ENCODE peak calls at places on chromosome 17, in seven cellular contexts. U is spleen, S is GM12865, E is heart right ventricle, R is fibroblast of lung, L is left ventricle myocardium inferior, D is cardiac fibroblast. V is an unnamed sample.

GRCh38 chr17:39217734-39218369 is 7.9 kb downstream of the STAC2 start:
- DNase-seq in U (no peak), S (no peak), E (no peak), R (no peak), L (no peak), D (no peak), V (no peak)

GRCh38 chr17:48055531-48056245 is 7.5 kb downstream of the NFE2L1 start:
- DNase-seq in U (peak), S (peak), E (no peak), R (peak), L (no peak), D (peak), V (no peak)

GRCh38 chr17:15440347-15440746 is 27.1 kb downstream of the CDRT4 start:
- DNase-seq in U (no peak), S (no peak), E (no peak), R (no peak), L (no peak), D (no peak), V (no peak)

GRCh38 chr17:21425321-21425720 is 49.2 kb downstream of the KCNJ12 start:
- DNase-seq in U (no peak), S (no peak), E (no peak), R (no peak), L (no peak), D (no peak), V (no peak)

GRCh38 chr17:27244481-27245223 is 49.3 kb upstream of the WSB1 start:
- DNase-seq in U (peak), S (no peak), E (peak), R (peak), L (peak), D (peak), V (peak)

GRCh38 chr17:37821025-37821713 is 76.3 kb upstream of the HNF1B start:
- DNase-seq in U (no peak), S (no peak), E (no peak), R (peak), L (no peak), D (no peak), V (no peak)

GRCh38 chr17:19414396-19415280 is 3.6 kb downstream of the RNF112 start:
- DNase-seq in U (no peak), S (no peak), E (no peak), R (no peak), L (no peak), D (no peak), V (no peak)

GRCh38 chr17:68456529-68457167 is 648 bp downstream of the WIPI1 start:
- DNase-seq in U (peak), S (peak), E (peak), R (peak), L (peak), D (peak), V (peak)

GRCh38 chr17:76598004-76598439 is 12.4 kb upstream of the ST6GALNAC2 start:
- DNase-seq in U (no peak), S (no peak), E (no peak), R (no peak), L (no peak), D (no peak), V (no peak)

GRCh38 chr17:11144358-11145233 is 96.4 kb upstream of the SHISA6 start:
- DNase-seq in U (no peak), S (peak), E (no peak), R (no peak), L (no peak), D (peak), V (peak)

GRCh38 chr17:61486135-61487120 is 34.2 kb downstream of the TBX4 start:
- DNase-seq in U (peak), S (no peak), E (no peak), R (no peak), L (no peak), D (no peak), V (no peak)
- TF ChIP-seq CTCF in U (no peak), S (no peak), E (no peak), R (peak), L (no peak), D (no peak), V (no peak)

DNA sequence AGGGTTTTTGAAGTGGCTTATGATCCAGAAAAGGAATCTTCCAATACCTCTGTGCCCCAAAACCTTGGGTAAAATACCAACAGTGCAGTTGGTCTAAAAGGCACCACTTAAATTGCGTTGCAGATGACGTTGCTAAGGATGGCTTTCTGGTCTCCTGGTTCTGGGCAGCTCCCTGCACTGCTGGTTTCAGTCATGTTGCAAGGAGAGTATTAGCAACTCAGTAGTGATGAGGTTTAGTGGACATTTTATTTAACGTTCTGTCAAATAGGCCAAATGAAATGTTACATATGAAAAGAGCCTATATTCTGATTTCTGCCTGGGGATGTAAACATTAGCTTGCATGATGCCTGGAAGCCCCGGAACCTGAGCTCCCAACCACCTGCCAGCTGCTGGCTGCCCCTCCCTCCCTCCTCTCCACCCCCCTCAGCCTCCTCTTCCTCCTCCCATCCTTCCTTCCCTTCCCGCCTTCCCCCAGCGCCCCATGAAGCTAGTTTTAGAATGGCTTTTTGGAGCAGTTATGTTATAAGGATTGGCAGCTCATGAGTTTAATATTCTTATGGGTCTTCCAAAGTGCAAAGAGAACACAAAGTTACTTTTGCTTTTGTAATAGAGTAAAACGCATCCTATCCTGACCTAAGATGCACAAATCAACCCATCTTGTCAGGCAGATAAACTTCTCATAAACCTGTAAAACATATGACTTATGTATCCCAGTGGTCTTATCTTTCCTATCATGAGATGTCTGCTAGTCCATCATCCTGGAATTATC is 20.7 kb downstream of the CD7 start:
- DNase-seq in U (no peak), S (no peak), E (no peak), R (no peak), L (no peak), D (no peak), V (no peak)
- H3K4me3 ChIP-seq in U (peak), S (peak), E (peak), R (no peak), L (peak), D (no peak), V (peak)

DNA sequence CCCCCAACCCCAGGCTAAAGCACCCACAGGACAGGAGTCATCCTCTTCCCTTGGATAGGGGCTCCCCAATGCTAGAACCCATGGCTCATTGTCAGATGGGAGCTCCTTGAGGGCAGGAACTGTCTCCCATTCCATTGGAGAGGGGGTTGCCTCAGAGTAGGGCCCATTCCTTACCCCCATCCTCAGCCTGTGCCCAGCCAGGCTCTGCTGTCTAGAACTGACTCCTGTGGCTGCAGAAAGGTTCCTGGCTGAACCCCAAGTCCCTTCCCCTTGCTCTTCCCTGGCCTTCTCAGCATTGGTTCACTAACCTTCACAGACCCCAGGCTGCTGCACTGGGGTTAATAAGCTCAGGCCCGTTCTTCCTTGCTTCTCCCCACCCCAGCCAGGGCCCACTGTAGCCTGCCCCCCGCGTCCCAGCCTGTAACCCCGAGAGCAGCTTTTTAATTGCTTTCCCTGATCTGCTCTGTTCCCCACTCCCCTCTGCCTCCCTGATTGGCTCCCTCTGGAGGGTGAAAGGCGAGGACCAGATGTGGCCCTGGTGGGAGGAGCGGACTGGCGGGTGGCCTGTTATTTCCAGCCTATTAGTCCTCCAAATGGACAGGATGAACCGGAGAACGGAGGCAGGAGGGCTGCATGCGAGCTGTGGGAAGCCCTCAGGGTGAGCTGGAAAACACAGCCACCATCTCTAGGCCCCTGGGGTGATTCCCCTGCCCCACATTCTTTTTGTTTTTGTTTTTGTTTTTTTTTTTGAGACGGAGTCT is 6.0 kb upstream of the GFAP start:
- DNase-seq in U (peak), S (no peak), E (peak), R (no peak), L (peak), D (no peak), V (no peak)
- TF ChIP-seq CTCF in U (no peak), S (no peak), E (peak), R (no peak), L (no peak), D (no peak), V (no peak)

GRCh38 chr17:4903051-4903818 is at the start of gene CHRNE:
- DNase-seq in U (peak), S (peak), E (no peak), R (peak), L (peak), D (peak), V (peak)
- H3K4me3 ChIP-seq in U (no peak), S (no peak), E (peak), R (no peak), L (peak), D (no peak), V (no peak)

GRCh38 chr17:73352261-73352660 is 40.5 kb upstream of the CDC42EP4 start:
- DNase-seq in U (no peak), S (no peak), E (no peak), R (no peak), L (no peak), D (no peak), V (no peak)

GRCh38 chr17:73356561-73357170 is 44.9 kb upstream of the CDC42EP4 start:
- DNase-seq in U (no peak), S (no peak), E (no peak), R (no peak), L (no peak), D (no peak), V (no peak)

GRCh38 chr17:73357318-73357717 is 45.5 kb upstream of the CDC42EP4 start:
- DNase-seq in U (no peak), S (no peak), E (peak), R (no peak), L (peak), D (no peak), V (no peak)

GRCh38 chr17:73351764-73352163 is 40.0 kb upstream of the CDC42EP4 start:
- DNase-seq in U (no peak), S (no peak), E (no peak), R (no peak), L (no peak), D (no peak), V (no peak)

DNA sequence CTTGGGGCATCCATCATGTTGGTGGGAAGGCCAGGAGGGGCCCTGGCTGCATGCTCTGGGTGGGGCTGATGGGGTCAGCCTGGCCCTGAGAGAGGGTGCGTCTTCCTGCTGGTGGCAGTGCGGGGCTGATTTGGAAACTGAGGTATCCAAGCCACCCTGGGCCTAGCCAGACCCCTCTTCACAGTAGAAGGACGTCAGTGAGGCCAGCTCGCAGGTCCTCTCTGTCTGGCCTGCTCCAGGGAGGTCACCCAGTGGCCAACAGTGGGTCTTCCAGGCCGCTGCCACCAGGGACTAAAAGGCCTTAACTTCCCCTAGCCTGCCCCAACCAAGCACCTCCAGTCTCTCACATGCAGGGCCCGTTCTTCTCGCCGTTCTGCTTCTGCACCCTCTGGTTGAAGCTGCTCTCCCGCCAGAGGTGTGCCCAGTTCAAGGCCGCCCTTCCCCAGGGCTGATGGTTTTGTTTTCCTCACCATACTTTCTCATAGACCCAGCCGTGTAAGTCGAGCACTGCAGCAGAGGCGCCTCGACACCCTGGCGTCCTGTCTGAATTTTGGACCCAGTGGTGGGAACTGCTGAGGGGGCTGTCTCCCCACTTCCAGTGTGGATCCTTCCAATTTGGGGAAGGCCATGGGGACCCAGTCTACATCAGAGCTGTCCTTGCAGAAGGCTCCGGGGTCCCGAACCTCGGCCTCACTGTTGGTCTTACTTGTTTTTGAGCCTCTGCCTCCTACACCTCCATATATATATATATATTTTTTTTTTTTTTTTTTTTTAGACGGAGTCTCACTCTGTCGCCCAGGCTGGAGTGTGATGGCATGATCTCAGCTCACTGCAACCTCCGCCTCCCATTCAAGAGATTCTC is 42.9 kb upstream of the CDC42EP4 start:
- DNase-seq in U (no peak), S (no peak), E (no peak), R (no peak), L (no peak), D (no peak), V (no peak)
- TF ChIP-seq CTCF in U (no peak), S (no peak), E (no peak), R (no peak), L (no peak), D (no peak), V (no peak)

DNA sequence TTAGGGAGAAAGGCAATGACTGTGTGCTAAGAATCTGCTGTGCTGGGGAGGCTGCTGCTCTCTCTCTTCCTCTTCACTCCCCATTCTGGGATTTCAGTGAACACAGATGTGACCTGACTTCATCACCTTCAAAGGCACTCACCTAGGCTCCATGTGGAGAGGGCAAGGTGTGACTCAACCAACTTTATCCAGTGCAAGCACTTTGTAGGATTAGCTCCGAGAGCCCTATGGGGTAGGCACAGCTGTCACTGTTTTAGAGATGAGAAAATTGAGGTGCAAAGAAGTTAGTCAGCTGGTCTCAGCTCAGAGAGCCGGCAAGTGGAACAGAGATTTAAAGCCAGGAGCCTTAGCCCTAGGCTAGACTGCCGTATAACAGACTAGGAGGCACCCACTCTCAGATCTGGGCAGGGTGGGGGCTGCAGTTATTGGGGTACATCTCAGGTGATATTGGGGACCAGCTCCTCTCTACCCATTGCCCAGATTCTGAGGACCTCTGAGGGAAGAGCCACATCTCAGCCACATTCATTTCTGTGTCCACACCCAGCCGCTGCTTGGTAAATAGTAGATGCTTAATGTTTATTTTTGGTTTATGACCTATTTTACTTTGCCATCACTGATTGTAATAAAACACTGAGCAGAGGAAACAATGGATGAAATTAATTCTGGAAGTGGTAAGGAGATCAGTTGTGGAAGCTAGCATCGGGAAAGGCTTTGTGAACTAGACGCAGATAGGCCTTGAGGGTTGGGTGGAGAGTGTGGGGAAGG is 138.8 kb downstream of the CCDC182 start:
- DNase-seq in U (no peak), S (no peak), E (no peak), R (no peak), L (no peak), D (no peak), V (no peak)
- H3K4me3 ChIP-seq in U (no peak), S (no peak), E (no peak), R (no peak), L (peak), D (no peak), V (no peak)

GRCh38 chr17:50602514-50603235 is 32.0 kb upstream of the ABCC3 start:
- DNase-seq in U (no peak), S (no peak), E (no peak), R (no peak), L (no peak), D (no peak), V (no peak)

GRCh38 chr17:50605434-50605833 is 29.2 kb upstream of the ABCC3 start:
- DNase-seq in U (no peak), S (no peak), E (no peak), R (peak), L (no peak), D (peak), V (no peak)

GRCh38 chr17:50604470-50604869 is 30.2 kb upstream of the ABCC3 start:
- DNase-seq in U (peak), S (no peak), E (peak), R (peak), L (peak), D (peak), V (peak)

GRCh38 chr17:50601789-50602375 is 32.8 kb upstream of the ABCC3 start:
- DNase-seq in U (no peak), S (no peak), E (no peak), R (no peak), L (no peak), D (no peak), V (no peak)

DNA sequence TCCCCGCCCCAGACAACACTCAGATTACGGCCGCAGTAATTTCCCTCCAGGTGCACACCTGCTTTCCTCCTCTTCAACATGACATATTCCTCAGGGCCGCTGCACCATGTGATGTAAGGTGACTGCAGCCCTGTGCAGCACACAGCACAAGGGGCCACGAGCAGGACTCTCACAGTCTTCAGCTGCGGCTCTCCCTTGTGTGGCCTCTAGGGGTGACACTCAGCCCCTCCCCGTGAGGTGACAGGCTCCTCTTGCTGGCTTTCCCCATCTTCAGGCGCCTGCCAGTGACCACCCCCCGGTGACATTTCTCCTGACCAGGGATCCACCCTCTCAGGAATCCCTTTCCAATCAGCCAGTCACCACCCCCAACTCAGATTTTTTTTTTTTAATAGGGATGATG is 31.3 kb upstream of the ABCC3 start:
- DNase-seq in U (no peak), S (peak), E (no peak), R (no peak), L (no peak), D (no peak), V (no peak)
- TF ChIP-seq CTCF in U (no peak), S (peak), E (no peak), R (no peak), L (no peak), D (no peak), V (peak)

GRCh38 chr17:79991140-79991923 is 44.3 kb downstream of the TBC1D16 start:
- DNase-seq in U (peak), S (peak), E (peak), R (peak), L (peak), D (peak), V (no peak)
- H3K4me3 ChIP-seq in U (peak), S (no peak), E (peak), R (peak), L (peak), D (peak), V (no peak)

DNA sequence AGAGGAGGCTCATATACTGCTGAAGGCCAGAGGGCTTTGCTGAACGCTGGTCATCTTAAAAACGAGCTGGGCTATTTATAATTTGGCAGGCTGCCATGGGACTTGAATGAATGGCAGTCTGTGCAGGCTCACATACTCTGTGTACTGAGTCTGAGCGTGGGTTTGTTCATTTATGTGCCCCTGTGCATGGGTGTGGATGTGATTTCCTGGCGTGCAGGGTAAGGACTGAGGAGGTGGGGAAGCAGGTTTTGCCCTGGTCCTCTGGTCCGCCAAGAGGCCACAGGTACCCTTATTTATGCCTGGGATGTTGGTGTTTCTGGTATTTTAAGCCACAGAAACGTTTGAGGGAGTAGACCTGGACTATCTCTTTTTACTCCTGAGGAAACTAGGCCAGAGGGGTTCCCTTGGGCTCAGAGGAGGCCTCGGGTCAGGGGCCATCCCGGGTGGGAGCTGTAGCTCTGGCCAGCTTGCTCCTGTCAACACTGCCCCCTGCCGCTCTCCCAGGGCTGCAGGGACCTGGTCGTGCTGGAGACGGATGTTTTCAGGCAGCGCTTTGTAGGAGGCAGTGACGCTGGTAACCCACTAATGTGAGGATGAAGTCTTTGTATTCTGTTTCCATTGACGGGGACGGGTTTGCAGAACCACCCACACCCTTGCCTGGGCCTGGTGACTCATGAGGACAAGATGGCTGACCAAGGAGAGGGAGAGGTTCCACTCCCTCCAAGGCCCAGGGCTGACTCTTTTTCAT is 184.4 kb downstream of the MSI2 start:
- DNase-seq in U (peak), S (peak), E (peak), R (peak), L (peak), D (peak), V (no peak)
- TF ChIP-seq CTCF in U (no peak), S (no peak), E (peak), R (peak), L (peak), D (peak), V (no peak)

V was measured in HFF-Myc.